ENCODE peak calls at places on chromosomes 16 and 17, in five cellular contexts. One of them, this sample, is unnamed.

GRCh38 chr17:45844695-45845375 is at the start of gene SPPL2C:
- DNase-seq in stomach: no peak
- DNase-seq in tibial nerve: no peak
- DNase-seq in esophagus squamous epithelium: no peak
- DNase-seq in Peyer's patch: no peak
- DNase-seq in this sample: peak; percentile 64

GRCh38 chr17:75088902-75089417 is 1.2 kb downstream of the SLC16A5 start:
- DNase-seq in tibial nerve: no peak
- DNase-seq in stomach: peak; percentile 60
- DNase-seq in esophagus squamous epithelium: no peak
- DNase-seq in Peyer's patch: no peak
- DNase-seq in this sample: no peak

GRCh38 chr16:30731411-30731810 is 16.8 kb upstream of the PHKG2 start:
- DNase-seq in esophagus squamous epithelium: no peak
- DNase-seq in Peyer's patch: no peak
- DNase-seq in tibial nerve: no peak
- DNase-seq in stomach: no peak
- DNase-seq in this sample: no peak

GRCh38 chr17:43766413-43767052 is 7.9 kb upstream of the SOST start:
- DNase-seq in tibial nerve: peak; percentile 68
- DNase-seq in Peyer's patch: peak; percentile 70
- DNase-seq in stomach: peak; percentile 71
- DNase-seq in esophagus squamous epithelium: no peak
- DNase-seq in this sample: no peak

GRCh38 chr17:40317345-40317873 is 8.4 kb downstream of the RARA start:
- DNase-seq in tibial nerve: no peak
- DNase-seq in stomach: peak; percentile 50
- DNase-seq in esophagus squamous epithelium: no peak
- DNase-seq in Peyer's patch: peak; percentile 63
- DNase-seq in this sample: peak; percentile 78

GRCh38 chr16:17177968-17178880 is 292.5 kb downstream of the XYLT1 start:
- DNase-seq in stomach: no peak
- DNase-seq in tibial nerve: no peak
- DNase-seq in esophagus squamous epithelium: no peak
- DNase-seq in Peyer's patch: no peak
- DNase-seq in this sample: no peak

GRCh38 chr17:81387235-81388060 is 7.8 kb upstream of the BAHCC1 start:
- DNase-seq in esophagus squamous epithelium: no peak
- DNase-seq in Peyer's patch: no peak
- DNase-seq in tibial nerve: no peak
- DNase-seq in stomach: peak; percentile 53
- DNase-seq in this sample: no peak

GRCh38 chr16:24723663-24724062 is 5.8 kb upstream of the TNRC6A start:
- DNase-seq in stomach: no peak
- DNase-seq in tibial nerve: no peak
- DNase-seq in Peyer's patch: no peak
- DNase-seq in esophagus squamous epithelium: no peak
- DNase-seq in this sample: no peak

GRCh38 chr17:49694847-49695697 is 12.7 kb downstream of the SLC35B1 start:
- DNase-seq in tibial nerve: peak; percentile 89
- DNase-seq in stomach: peak; percentile 72
- DNase-seq in esophagus squamous epithelium: no peak
- DNase-seq in Peyer's patch: peak; percentile 85
- DNase-seq in this sample: peak; percentile 80

GRCh38 chr17:64457156-64457555 is 8.2 kb downstream of the MILR1 start:
- DNase-seq in Peyer's patch: no peak
- DNase-seq in tibial nerve: no peak
- DNase-seq in esophagus squamous epithelium: no peak
- DNase-seq in stomach: no peak
- DNase-seq in this sample: no peak

GRCh38 chr17:79789943-79790804 is 6.7 kb downstream of the CBX8 start:
- DNase-seq in tibial nerve: no peak
- DNase-seq in esophagus squamous epithelium: no peak
- DNase-seq in Peyer's patch: peak; percentile 33
- DNase-seq in stomach: no peak
- DNase-seq in this sample: peak; percentile 86

GRCh38 chr17:74554909-74555308 is 9.0 kb upstream of the CD300C start:
- DNase-seq in Peyer's patch: no peak
- DNase-seq in stomach: no peak
- DNase-seq in esophagus squamous epithelium: no peak
- DNase-seq in tibial nerve: no peak
- DNase-seq in this sample: no peak

GRCh38 chr17:63434951-63435571 is 11.0 kb downstream of the CYB561 start:
- DNase-seq in esophagus squamous epithelium: no peak
- DNase-seq in stomach: peak; percentile 96
- DNase-seq in Peyer's patch: no peak
- DNase-seq in tibial nerve: no peak
- DNase-seq in this sample: no peak

GRCh38 chr17:44956076-44956475 is 8.5 kb upstream of the KIF18B start:
- DNase-seq in Peyer's patch: no peak
- DNase-seq in stomach: no peak
- DNase-seq in esophagus squamous epithelium: no peak
- DNase-seq in tibial nerve: no peak
- DNase-seq in this sample: no peak

GRCh38 chr17:30113213-30113612 is 3.4 kb upstream of the NSRP1 start:
- DNase-seq in tibial nerve: no peak
- DNase-seq in esophagus squamous epithelium: no peak
- DNase-seq in stomach: peak; percentile 65
- DNase-seq in Peyer's patch: no peak
- DNase-seq in this sample: no peak

GRCh38 chr16:9092282-9092962 is 978 bp downstream of the HAPSTR1 start:
- DNase-seq in esophagus squamous epithelium: no peak
- DNase-seq in Peyer's patch: peak; percentile 34
- DNase-seq in stomach: peak; percentile 47
- DNase-seq in tibial nerve: no peak
- DNase-seq in this sample: peak; percentile 94

GRCh38 chr17:57940217-57940616 is 15.0 kb downstream of the CUEDC1 start:
- DNase-seq in stomach: no peak
- DNase-seq in tibial nerve: no peak
- DNase-seq in esophagus squamous epithelium: no peak
- DNase-seq in Peyer's patch: no peak
- DNase-seq in this sample: no peak

GRCh38 chr16:54630284-54630967 is 300.2 kb upstream of the IRX5 start:
- DNase-seq in tibial nerve: no peak
- DNase-seq in esophagus squamous epithelium: no peak
- DNase-seq in stomach: no peak
- DNase-seq in Peyer's patch: no peak
- DNase-seq in this sample: no peak

GRCh38 chr17:81635431-81635830 is 1.5 kb downstream of the NPLOC4 start:
- DNase-seq in Peyer's patch: no peak
- DNase-seq in tibial nerve: no peak
- DNase-seq in esophagus squamous epithelium: no peak
- DNase-seq in stomach: no peak
- DNase-seq in this sample: no peak

GRCh38 chr17:879546-879945 is 97.4 kb downstream of the MRM3 start:
- DNase-seq in esophagus squamous epithelium: no peak
- DNase-seq in Peyer's patch: peak; percentile 52
- DNase-seq in tibial nerve: peak; percentile 52
- DNase-seq in stomach: peak; percentile 92
- DNase-seq in this sample: peak; percentile 79

GRCh38 chr17:74119960-74120359 is 83.5 kb upstream of the RPL38 start:
- DNase-seq in esophagus squamous epithelium: no peak
- DNase-seq in tibial nerve: no peak
- DNase-seq in stomach: no peak
- DNase-seq in Peyer's patch: no peak
- DNase-seq in this sample: peak; percentile 25

GRCh38 chr16:70433456-70434103 is 5.3 kb downstream of the ST3GAL2 start:
- DNase-seq in tibial nerve: no peak
- DNase-seq in stomach: no peak
- DNase-seq in Peyer's patch: no peak
- DNase-seq in esophagus squamous epithelium: no peak
- DNase-seq in this sample: no peak

GRCh38 chr16:80027007-80027965 is 426.7 kb upstream of the MAF start:
- DNase-seq in Peyer's patch: peak; percentile 22
- DNase-seq in esophagus squamous epithelium: no peak
- DNase-seq in stomach: peak; percentile 35
- DNase-seq in tibial nerve: peak; percentile 14
- DNase-seq in this sample: peak; percentile 80

GRCh38 chr16:69618307-69618706 is 52.5 kb downstream of the NFAT5 start:
- DNase-seq in stomach: no peak
- DNase-seq in tibial nerve: peak; percentile 18
- DNase-seq in Peyer's patch: no peak
- DNase-seq in esophagus squamous epithelium: no peak
- DNase-seq in this sample: no peak

GRCh38 chr16:19486744-19487325 is 35.1 kb downstream of the GDE1 start:
- DNase-seq in esophagus squamous epithelium: no peak
- DNase-seq in stomach: no peak
- DNase-seq in Peyer's patch: no peak
- DNase-seq in tibial nerve: no peak
- DNase-seq in this sample: no peak

GRCh38 chr17:38798614-38799500 is 499 bp downstream of the PIP4K2B start:
- DNase-seq in tibial nerve: peak; percentile 9
- DNase-seq in Peyer's patch: peak; percentile 65
- DNase-seq in stomach: peak; percentile 44
- DNase-seq in esophagus squamous epithelium: peak; percentile 54
- DNase-seq in this sample: peak; percentile 91

GRCh38 chr17:36687736-36688135 is 86.4 kb downstream of the MRM1 start:
- DNase-seq in Peyer's patch: no peak
- DNase-seq in tibial nerve: no peak
- DNase-seq in stomach: no peak
- DNase-seq in esophagus squamous epithelium: no peak
- DNase-seq in this sample: no peak

GRCh38 chr16:67027046-67027445 is 1.9 kb upstream of the CBFB start:
- DNase-seq in stomach: no peak
- DNase-seq in tibial nerve: no peak
- DNase-seq in esophagus squamous epithelium: no peak
- DNase-seq in Peyer's patch: no peak
- DNase-seq in this sample: peak; percentile 51

GRCh38 chr16:67855789-67856188 is 8.3 kb upstream of the CENPT start:
- DNase-seq in tibial nerve: no peak
- DNase-seq in esophagus squamous epithelium: no peak
- DNase-seq in Peyer's patch: no peak
- DNase-seq in stomach: no peak
- DNase-seq in this sample: no peak

GRCh38 chr16:78773316-78773715 is 673.9 kb downstream of the WWOX start:
- DNase-seq in tibial nerve: no peak
- DNase-seq in Peyer's patch: no peak
- DNase-seq in esophagus squamous epithelium: no peak
- DNase-seq in stomach: no peak
- DNase-seq in this sample: no peak

DNA sequence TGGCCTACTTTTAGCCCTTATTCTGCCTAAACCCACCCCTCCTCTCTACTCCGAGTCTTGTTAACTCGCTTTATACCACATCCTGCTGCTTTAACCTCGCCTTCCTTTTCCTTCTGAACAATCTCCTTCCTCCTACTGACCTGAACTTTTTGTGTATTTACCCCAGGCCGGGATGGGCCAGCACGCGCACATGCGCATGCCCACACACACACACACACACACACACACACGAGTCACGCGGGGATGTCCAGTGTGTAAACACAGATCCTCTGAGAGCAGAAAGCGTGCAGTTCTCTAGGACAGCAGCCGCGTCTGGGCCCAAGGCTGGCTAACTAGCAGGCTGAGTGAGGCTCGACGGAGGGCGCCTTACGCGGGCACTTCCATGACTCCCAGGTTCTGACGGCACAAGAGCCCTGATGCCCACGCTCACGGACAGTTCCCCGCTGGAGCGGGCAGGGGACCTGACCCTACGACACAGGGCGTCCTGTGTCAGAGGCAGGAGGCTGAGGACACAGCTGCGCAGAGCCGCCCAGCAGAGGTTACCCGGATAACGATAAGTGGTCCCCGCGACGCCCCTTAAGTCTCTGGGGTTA is 610 bp downstream of the PIK3R5 start:
- DNase-seq in esophagus squamous epithelium: no peak
- DNase-seq in Peyer's patch: peak; percentile 61
- DNase-seq in stomach: no peak
- DNase-seq in tibial nerve: no peak
- DNase-seq in this sample: peak; percentile 91
- H3K4me3 ChIP-seq in esophagus squamous epithelium: peak overlapping the region; percentile 26
- H3K4me3 ChIP-seq in Peyer's patch: peak overlapping the region; percentile 50
- H3K4me3 ChIP-seq in stomach: peak overlapping the region; percentile 59
- H3K4me3 ChIP-seq in tibial nerve: peak overlapping the region; percentile 13
- H3K4me3 ChIP-seq in this sample: peak overlapping the region; percentile 72

GRCh38 chr17:48127371-48128051 is 19.9 kb downstream of the SNX11 start:
- DNase-seq in esophagus squamous epithelium: no peak
- DNase-seq in stomach: no peak
- DNase-seq in tibial nerve: no peak
- DNase-seq in Peyer's patch: no peak
- DNase-seq in this sample: no peak
- TF ChIP-seq POLR2A in esophagus squamous epithelium: no peak
- TF ChIP-seq POLR2A in stomach: no peak
- TF ChIP-seq POLR2A in tibial nerve: no peak
- TF ChIP-seq POLR2A in Peyer's patch: no peak
- TF ChIP-seq POLR2A in this sample: no peak

GRCh38 chr17:78127888-78128615 is 503 bp downstream of the TMC6 start:
- DNase-seq in tibial nerve: no peak
- DNase-seq in stomach: peak; percentile 48
- DNase-seq in Peyer's patch: no peak
- DNase-seq in esophagus squamous epithelium: no peak
- DNase-seq in this sample: peak; percentile 90

GRCh38 chr17:78125976-78126894 is 2.3 kb downstream of the TMC6 start:
- DNase-seq in tibial nerve: no peak
- DNase-seq in stomach: no peak
- DNase-seq in esophagus squamous epithelium: no peak
- DNase-seq in Peyer's patch: no peak
- DNase-seq in this sample: peak; percentile 85

GRCh38 chr17:78127240-78127887 is 1.2 kb downstream of the TMC6 start:
- DNase-seq in esophagus squamous epithelium: no peak
- DNase-seq in stomach: peak; percentile 57
- DNase-seq in Peyer's patch: peak; percentile 82
- DNase-seq in tibial nerve: peak; percentile 30
- DNase-seq in this sample: peak; percentile 96

GRCh38 chr17:78125138-78125913 is 3.2 kb downstream of the TMC6 start:
- DNase-seq in tibial nerve: no peak
- DNase-seq in Peyer's patch: peak; percentile 59
- DNase-seq in stomach: no peak
- DNase-seq in esophagus squamous epithelium: no peak
- DNase-seq in this sample: peak; percentile 87

DNA sequence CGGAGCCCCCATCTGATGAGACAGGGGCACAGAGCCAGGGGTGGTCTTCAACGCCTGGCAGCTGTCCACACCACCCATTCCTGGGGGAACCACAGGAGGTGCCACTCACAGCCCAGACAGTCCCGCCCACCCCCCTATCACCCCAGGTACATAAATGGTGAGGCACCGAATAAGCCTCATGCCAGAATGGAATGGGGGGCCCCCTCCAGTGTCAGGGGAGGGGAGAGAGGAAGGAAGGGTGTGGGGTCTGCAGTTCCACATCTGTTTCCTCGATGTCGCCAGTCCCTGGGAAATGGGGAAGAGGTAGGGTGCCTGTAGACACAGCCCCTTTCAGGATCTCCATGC is 1.7 kb downstream of the TMC6 start:
- DNase-seq in stomach: no peak
- DNase-seq in tibial nerve: no peak
- DNase-seq in esophagus squamous epithelium: no peak
- DNase-seq in Peyer's patch: no peak
- DNase-seq in this sample: no peak
- H3K4me3 ChIP-seq in stomach: peak overlapping the region; percentile 71
- H3K4me3 ChIP-seq in tibial nerve: no peak overlapping the region
- H3K4me3 ChIP-seq in esophagus squamous epithelium: no peak overlapping the region
- H3K4me3 ChIP-seq in Peyer's patch: peak overlapping the region; percentile 69
- H3K4me3 ChIP-seq in this sample: peak overlapping the region; percentile 70

DNA sequence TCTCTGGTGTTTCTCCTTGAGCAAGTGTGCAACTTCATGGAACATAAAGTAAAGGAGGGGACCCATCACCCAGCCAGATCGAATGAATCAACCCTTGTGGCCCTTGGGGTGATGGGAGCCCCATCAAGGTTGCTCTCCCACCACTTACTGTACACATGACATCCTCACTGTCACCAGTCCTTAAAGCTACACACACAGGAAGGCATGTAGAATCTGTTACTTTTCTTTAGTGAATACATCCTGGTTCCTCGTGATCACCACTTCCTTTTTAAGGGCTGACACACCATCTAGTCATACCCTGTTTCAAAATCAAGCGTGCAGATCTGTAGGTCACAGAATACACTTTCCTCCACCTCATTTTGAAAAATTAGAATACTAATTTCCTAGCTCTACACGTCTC is 22.6 kb upstream of the MPHOSPH6 start:
- DNase-seq in tibial nerve: peak; percentile 17
- DNase-seq in Peyer's patch: no peak
- DNase-seq in esophagus squamous epithelium: no peak
- DNase-seq in stomach: no peak
- DNase-seq in this sample: no peak
- TF ChIP-seq POLR2A in tibial nerve: no peak
- TF ChIP-seq POLR2A in Peyer's patch: no peak
- TF ChIP-seq POLR2A in esophagus squamous epithelium: no peak
- TF ChIP-seq POLR2A in stomach: no peak
- TF ChIP-seq POLR2A in this sample: no peak